ENCODE peak calls at places on chromosomes 2 and 18, in six cellular contexts. P is GM23338, Z is A549, J is body of pancreas, G is AG09309, A is WTC11. K is an unnamed sample.
A peak's percentile ranks its signal among the peaks of the same experiment; 100 is the strongest.

GRCh38 chr2:71545572-71546274 is 92.4 kb downstream of the DYSF start:
- DNase-seq in P (peak; percentile 87), Z (peak; percentile 78), J (peak; percentile 59), G (no peak), A (peak; percentile 69), K (peak; percentile 59)

GRCh38 chr18:457533-457932 is 43.0 kb downstream of the COLEC12 start:
- DNase-seq in P (no peak), Z (no peak), J (no peak), G (no peak), A (no peak), K (no peak)

GRCh38 chr18:6885992-6886823 is 156.7 kb downstream of the ARHGAP28 start:
- DNase-seq in P (peak; percentile 77), Z (peak; percentile 24), J (peak; percentile 62), G (peak; percentile 20), A (peak; percentile 37), K (peak; percentile 50)

GRCh38 chr18:23902396-23902795 is 112.2 kb upstream of the TTC39C start:
- DNase-seq in P (no peak), Z (no peak), J (no peak), G (no peak), A (no peak), K (no peak)

GRCh38 chr2:65790676-65790935 is 358.2 kb upstream of the SPRED2 start:
- DNase-seq in P (peak; percentile 52), Z (no peak), J (no peak), G (no peak), A (peak; percentile 21), K (no peak)

GRCh38 chr2:11212645-11213044 is 57.4 kb downstream of the SLC66A3 start:
- DNase-seq in P (no peak), Z (no peak), J (no peak), G (no peak), A (no peak), K (no peak)

GRCh38 chr2:46559257-46559656 is 79.9 kb downstream of the TMEM247 start:
- DNase-seq in P (no peak), Z (no peak), J (no peak), G (no peak), A (no peak), K (no peak)

GRCh38 chr18:70280007-70280925 is 8.6 kb upstream of the SOCS6 start:
- DNase-seq in P (no peak), Z (peak; percentile 46), J (peak; percentile 65), G (no peak), A (no peak), K (no peak)

GRCh38 chr2:27911458-27912210 is 21.1 kb downstream of the BABAM2 start:
- DNase-seq in P (no peak), Z (no peak), J (no peak), G (no peak), A (no peak), K (no peak)

GRCh38 chr2:44237221-44237620 is 38.1 kb upstream of the SLC3A1 start:
- DNase-seq in P (no peak), Z (no peak), J (no peak), G (no peak), A (no peak), K (no peak)

GRCh38 chr18:67425724-67426123 is 90.8 kb downstream of the DSEL start:
- DNase-seq in P (no peak), Z (peak; percentile 45), J (no peak), G (peak; percentile 96), A (no peak), K (peak; percentile 2)

GRCh38 chr2:172021955-172022354 is 22.2 kb downstream of the METAP1D start:
- DNase-seq in P (peak; percentile 37), Z (peak; percentile 19), J (no peak), G (no peak), A (no peak), K (no peak)

GRCh38 chr2:135799738-135800137 is 37.2 kb downstream of the LCT start:
- DNase-seq in P (peak; percentile 25), Z (peak; percentile 11), J (no peak), G (no peak), A (no peak), K (no peak)

GRCh38 chr2:36633470-36634092 is 35.6 kb upstream of the FEZ2 start:
- DNase-seq in P (no peak), Z (no peak), J (no peak), G (no peak), A (no peak), K (no peak)

GRCh38 chr2:165691615-165692014 is 102.4 kb downstream of the GALNT3 start:
- DNase-seq in P (peak; percentile 82), Z (no peak), J (no peak), G (peak; percentile 37), A (peak; percentile 57), K (no peak)

GRCh38 chr18:7272268-7273049 is 41.6 kb downstream of the LRRC30 start:
- DNase-seq in P (peak; percentile 89), Z (peak; percentile 71), J (peak; percentile 75), G (peak; percentile 32), A (peak; percentile 70), K (peak; percentile 68)

GRCh38 chr2:55490554-55490953 is 29.0 kb upstream of the CFAP36 start:
- DNase-seq in P (peak; percentile 68), Z (peak; percentile 55), J (peak; percentile 57), G (no peak), A (no peak), K (no peak)

GRCh38 chr2:10145519-10146357 is 23.2 kb downstream of the RRM2 start:
- DNase-seq in P (no peak), Z (no peak), J (no peak), G (no peak), A (no peak), K (no peak)

GRCh38 chr2:25265802-25266201 is 75.9 kb downstream of the DNMT3A start:
- DNase-seq in P (no peak), Z (no peak), J (no peak), G (no peak), A (no peak), K (no peak)

GRCh38 chr2:1923557-1923956 is 179.2 kb upstream of the PXDN start:
- DNase-seq in P (no peak), Z (no peak), J (no peak), G (no peak), A (no peak), K (no peak)

GRCh38 chr2:142974288-142975024 is 97.0 kb downstream of the KYNU start:
- DNase-seq in P (peak; percentile 62), Z (peak; percentile 66), J (no peak), G (no peak), A (no peak), K (peak; percentile 54)

GRCh38 chr2:31397099-31397498 is 17.4 kb downstream of the XDH start:
- DNase-seq in P (no peak), Z (no peak), J (peak; percentile 90), G (no peak), A (no peak), K (no peak)

GRCh38 chr2:46294185-46294836 is 2.9 kb upstream of the EPAS1 start:
- DNase-seq in P (peak; percentile 85), Z (peak; percentile 60), J (no peak), G (no peak), A (peak; percentile 69), K (peak; percentile 35)

GRCh38 chr2:168912466-168913170 is 11.5 kb downstream of the G6PC2 start:
- DNase-seq in P (peak; percentile 72), Z (no peak), J (peak; percentile 27), G (no peak), A (peak; percentile 44), K (peak; percentile 66)

GRCh38 chr18:64380117-64380516 is 231.2 kb upstream of the LINC00305 start:
- DNase-seq in P (no peak), Z (no peak), J (no peak), G (no peak), A (no peak), K (no peak)

GRCh38 chr2:113078350-113078839 is 10.6 kb downstream of the IL1F10 start:
- DNase-seq in P (no peak), Z (peak; percentile 16), J (peak; percentile 37), G (no peak), A (no peak), K (peak; percentile 78)

DNA sequence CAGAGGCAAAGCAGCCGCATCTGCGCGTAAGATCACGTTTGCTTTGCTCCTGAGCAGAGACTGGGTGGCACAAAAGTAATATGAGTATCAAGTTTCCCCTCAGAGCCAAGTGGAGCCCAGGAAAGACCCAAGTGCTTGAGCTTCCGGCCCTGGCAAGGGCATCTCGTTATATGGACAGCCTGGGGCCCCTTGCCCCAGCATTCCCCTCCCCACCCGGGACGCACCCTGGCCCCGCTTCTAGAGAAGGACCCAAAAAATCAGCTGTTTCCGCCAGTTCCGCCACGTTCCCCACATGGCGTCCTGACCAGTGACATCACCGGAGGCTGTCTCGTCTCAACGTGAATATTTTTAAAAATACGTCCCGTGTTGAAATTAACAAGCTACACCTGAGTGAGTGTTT is 135.1 kb downstream of the NFATC1 start:
- DNase-seq in P (no peak), Z (no peak), J (no peak), G (no peak), A (peak; percentile 4), K (no peak)
- TF ChIP-seq CTCF in P (no peak), Z (no peak), J (no peak), G (no peak), A (no peak), K (no peak)

DNA sequence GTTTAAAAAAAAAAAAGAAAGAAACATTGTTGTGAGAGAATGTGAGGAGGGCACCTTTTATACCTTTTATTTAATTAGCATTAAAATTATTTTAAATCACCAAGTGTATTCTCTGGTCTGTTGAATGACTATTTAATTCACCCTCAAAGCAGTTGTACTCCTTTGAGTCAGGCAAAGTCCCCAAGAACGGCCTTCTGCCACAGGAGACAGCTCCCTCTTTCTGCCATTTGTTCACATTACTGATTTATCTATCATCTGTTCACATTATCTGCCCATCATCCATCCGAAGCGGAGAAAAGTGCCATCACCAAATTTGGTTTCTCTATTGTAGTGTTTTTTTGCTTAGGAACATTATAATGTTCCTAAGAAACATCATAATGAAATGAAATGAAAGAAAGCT is 240.7 kb upstream of the DPP10 start:
- DNase-seq in P (peak; percentile 18), Z (no peak), J (no peak), G (no peak), A (no peak), K (no peak)
- TF ChIP-seq CTCF in P (peak; percentile 55), Z (no peak), J (no peak), G (peak; percentile 17), A (no peak), K (no peak)

GRCh38 chr2:110870545-110870944 is 138.2 kb downstream of the ACOXL start:
- DNase-seq in P (no peak), Z (no peak), J (no peak), G (no peak), A (no peak), K (no peak)
- TF ChIP-seq CTCF in P (no peak), Z (no peak), J (no peak), G (no peak), A (no peak), K (peak; percentile 7)

DNA sequence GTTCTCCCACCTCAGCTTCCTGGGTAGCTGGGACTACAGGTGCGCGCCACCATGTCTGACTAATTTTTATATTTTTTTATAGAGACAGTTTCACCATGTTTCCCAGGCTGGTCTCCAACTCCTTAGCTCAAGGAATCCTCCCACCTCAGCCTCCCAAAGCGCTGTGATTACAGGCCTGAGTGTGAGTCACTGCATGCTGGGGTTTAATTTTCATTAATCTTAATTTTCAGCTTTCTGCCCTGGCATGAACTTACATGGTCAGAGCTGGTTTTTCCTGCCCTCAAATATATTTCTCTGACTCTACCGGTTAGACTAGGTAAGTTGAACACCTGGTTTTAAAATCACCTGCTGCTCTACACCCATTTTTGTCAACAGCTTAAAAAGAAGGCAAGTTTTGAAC is 3.1 kb downstream of the MARCHF7 start:
- DNase-seq in P (no peak), Z (no peak), J (no peak), G (no peak), A (no peak), K (peak; percentile 31)
- TF ChIP-seq CTCF in P (no peak), Z (no peak), J (no peak), G (no peak), A (no peak), K (no peak)

GRCh38 chr2:219297766-219298456 is 11.3 kb downstream of the PTPRN start:
- DNase-seq in P (no peak), Z (no peak), J (no peak), G (no peak), A (no peak), K (no peak)
- TF ChIP-seq CTCF in P (no peak), Z (no peak), J (no peak), G (peak; percentile 24), A (no peak), K (no peak)

K was measured in Calu3.